ENCODE peak calls at places on chromosomes 1 and 21, in five cellular contexts. B, H, A, O and E are unnamed samples.

GRCh38 chr1:231584117-231584516 is 42.5 kb upstream of the DISC1 start:
- ATAC-seq in B (no peak), H (peak), A (peak), O (peak), E (no peak)

GRCh38 chr1:31300193-31300592 is 3.4 kb downstream of the ZCCHC17 start:
- ATAC-seq in O (no peak), A (no peak), H (no peak), B (no peak), E (no peak)

GRCh38 chr1:234961468-234962339 is 166.9 kb downstream of the TOMM20 start:
- ATAC-seq in O (no peak), A (peak), H (no peak), B (peak), E (no peak)

GRCh38 chr21:26162081-26162480 is 8.5 kb downstream of the APP start:
- ATAC-seq in H (peak), A (no peak), O (no peak), B (no peak), E (no peak)

GRCh38 chr1:99659755-99660210 is 13.9 kb downstream of the PALMD start:
- ATAC-seq in O (no peak), H (no peak), A (no peak), B (no peak), E (no peak)

GRCh38 chr1:12384836-12385456 is 155.1 kb downstream of the VPS13D start:
- ATAC-seq in O (no peak), B (no peak), A (no peak), H (no peak), E (no peak)

GRCh38 chr1:64986903-64987871 is 20.8 kb upstream of the JAK1 start:
- ATAC-seq in B (no peak), A (peak), O (peak), H (peak), E (peak)

GRCh38 chr21:34807881-34808568 is 139.2 kb downstream of the CLIC6 start:
- ATAC-seq in A (peak), H (no peak), O (peak), B (peak), E (peak)

GRCh38 chr1:159827102-159827490 is 423 bp downstream of the SLAMF8 start:
- ATAC-seq in B (no peak), A (no peak), H (no peak), O (no peak), E (no peak)

GRCh38 chr1:64265141-64265540 is 61.7 kb downstream of the UBE2U start:
- ATAC-seq in H (no peak), B (no peak), A (no peak), O (no peak), E (no peak)

GRCh38 chr1:247085310-247085709 is 6.7 kb upstream of the ZNF670 start:
- ATAC-seq in B (no peak), O (no peak), A (no peak), H (no peak), E (no peak)

GRCh38 chr1:175307160-175307559 is 114.6 kb upstream of the KIAA0040 start:
- ATAC-seq in O (no peak), B (no peak), A (peak), H (no peak), E (no peak)

GRCh38 chr1:38037481-38037939 is 9.1 kb downstream of the POU3F1 start:
- ATAC-seq in A (peak), O (peak), B (no peak), H (peak), E (no peak)

GRCh38 chr1:87689487-87689886 is 360.8 kb downstream of the LMO4 start:
- ATAC-seq in B (no peak), O (no peak), H (no peak), A (no peak), E (no peak)

GRCh38 chr1:26913754-26914619 is at the start of gene NR0B2:
- ATAC-seq in O (peak), A (no peak), B (peak), H (peak), E (no peak)

GRCh38 chr1:94316836-94317789 is 79.7 kb upstream of the ARHGAP29 start:
- ATAC-seq in B (no peak), A (no peak), H (peak), O (no peak), E (no peak)

GRCh38 chr1:26702680-26703038 is 6.8 kb downstream of the ARID1A start:
- ATAC-seq in O (no peak), H (no peak), B (no peak), A (peak), E (no peak)

GRCh38 chr1:229461032-229461668 is 27.3 kb upstream of the ACTA1 start:
- ATAC-seq in A (no peak), O (no peak), B (no peak), H (no peak), E (no peak)

GRCh38 chr1:98975113-98975512 is 29.5 kb downstream of the PLPPR5 start:
- ATAC-seq in A (no peak), H (no peak), O (no peak), B (no peak), E (no peak)

GRCh38 chr21:37136261-37136660 is 63.2 kb downstream of the TTC3 start:
- ATAC-seq in H (no peak), A (no peak), B (no peak), O (no peak), E (no peak)

GRCh38 chr1:10680487-10680886 is 116.0 kb downstream of the CASZ1 start:
- ATAC-seq in H (peak), A (no peak), B (peak), O (peak), E (no peak)

GRCh38 chr21:38716942-38717341 is 88.8 kb upstream of the ETS2 start:
- ATAC-seq in H (no peak), B (no peak), A (no peak), O (no peak), E (no peak)

GRCh38 chr1:115073298-115074087 is 15.8 kb downstream of the TSPAN2 start:
- ATAC-seq in B (no peak), H (no peak), A (peak), O (no peak), E (no peak)

GRCh38 chr1:15714438-15715136 is 21.5 kb upstream of the SLC25A34 start:
- ATAC-seq in B (peak), H (no peak), A (no peak), O (no peak), E (peak)

GRCh38 chr1:110188116-110188618 is 21.9 kb upstream of the KCNC4 start:
- ATAC-seq in A (no peak), H (no peak), B (no peak), O (no peak), E (peak)

GRCh38 chr1:159181328-159182024 is 10.1 kb downstream of the CADM3 start:
- ATAC-seq in B (no peak), O (no peak), H (no peak), A (no peak), E (no peak)

GRCh38 chr1:7707527-7707926 is 63.6 kb upstream of the VAMP3 start:
- ATAC-seq in B (no peak), O (no peak), H (no peak), A (no peak), E (no peak)

GRCh38 chr1:155648207-155649147 is 38.5 kb downstream of the MSTO1 start:
- ATAC-seq in H (peak), B (peak), A (peak), O (peak), E (peak)

GRCh38 chr21:36769051-36769867 is 70.3 kb downstream of the SIM2 start:
- ATAC-seq in H (no peak), A (no peak), O (no peak), B (no peak), E (no peak)

GRCh38 chr1:204725821-204726448 is 40.4 kb upstream of the LRRN2 start:
- ATAC-seq in B (no peak), H (peak), A (no peak), O (peak), E (no peak)

GRCh38 chr1:158087320-158087927 is 93.3 kb upstream of the CD1D start:
- ATAC-seq in H (peak), B (peak), A (peak), O (peak), E (peak)

GRCh38 chr1:109383087-109383779 is 14.5 kb downstream of the SORT1 start:
- ATAC-seq in A (no peak), B (no peak), H (peak), O (no peak), E (no peak)

GRCh38 chr1:21782868-21783678 is at the start of gene USP48:
- ATAC-seq in O (peak), H (peak), A (peak), B (peak), E (peak)
- TF ChIP-seq EP300 in O (peak), H (no peak), A (no peak), B (peak), E (no peak)

GRCh38 chr1:29387210-29387609 is 150.9 kb downstream of the PTPRU start:
- ATAC-seq in B (no peak), O (no peak), H (no peak), A (no peak), E (no peak)

GRCh38 chr1:29388884-29389283 is 152.6 kb downstream of the PTPRU start:
- ATAC-seq in H (no peak), A (no peak), B (no peak), O (peak), E (no peak)

GRCh38 chr1:29389533-29390041 is 153.3 kb downstream of the PTPRU start:
- ATAC-seq in H (no peak), A (no peak), O (no peak), B (no peak), E (no peak)

GRCh38 chr1:29390075-29390474 is 153.8 kb downstream of the PTPRU start:
- ATAC-seq in O (no peak), B (no peak), H (no peak), A (no peak), E (no peak)

GRCh38 chr1:29388170-29388569 is 151.8 kb downstream of the PTPRU start:
- ATAC-seq in B (no peak), A (no peak), O (no peak), H (no peak), E (no peak)
- TF ChIP-seq POLR2AphosphoS5 in B (no peak), A (no peak), O (no peak), H (no peak), E (no peak)

GRCh38 chr1:119316870-119317416 is 51.6 kb upstream of the HAO2 start:
- ATAC-seq in A (peak), O (peak), B (no peak), H (peak), E (no peak)
- TF ChIP-seq CTCF in A (peak), O (peak), B (no peak), H (peak), E (no peak)

DNA sequence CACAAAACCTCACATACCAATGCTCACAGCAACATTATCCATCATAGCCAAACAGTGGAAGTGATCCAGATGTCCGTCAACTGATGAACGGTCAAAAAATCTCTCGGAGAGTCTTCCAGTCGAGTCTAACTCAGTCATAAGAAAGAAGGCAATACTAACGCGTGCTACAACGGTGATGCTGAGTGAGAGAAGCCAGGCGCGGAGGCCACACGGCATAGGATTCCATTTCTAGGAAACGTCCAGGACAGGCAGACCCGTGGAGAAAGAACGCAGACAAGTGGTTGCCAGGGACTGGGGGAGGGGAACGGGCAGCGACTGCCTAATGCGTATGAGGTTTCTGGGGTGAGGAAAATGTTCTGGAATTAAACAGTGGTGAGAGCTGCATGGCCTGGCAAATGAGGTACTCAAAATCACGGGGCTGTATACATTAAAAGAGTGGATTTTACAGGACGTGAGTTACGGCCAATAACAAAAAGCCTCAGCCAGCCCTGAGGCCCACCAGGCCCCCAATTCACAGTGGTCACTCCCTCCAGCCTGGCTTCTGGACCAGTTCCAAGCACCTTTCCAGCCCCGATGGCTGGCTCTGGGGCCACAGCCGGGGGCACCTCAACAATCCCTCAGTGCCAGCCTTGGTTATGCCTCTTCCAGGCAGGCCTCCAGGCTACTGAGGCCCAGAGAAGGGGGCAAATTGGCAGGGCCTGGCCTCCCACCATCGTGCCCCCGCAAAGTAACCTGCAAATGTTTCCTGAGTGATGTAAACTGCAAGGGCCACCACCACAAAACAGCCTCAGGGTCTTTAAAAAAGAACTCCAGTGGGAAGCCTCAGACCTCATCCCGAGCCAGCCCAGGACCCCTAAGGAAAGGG is 3.4 kb downstream of the WNT9A start:
- ATAC-seq in O (no peak), A (no peak), H (no peak), B (no peak), E (peak)
- TF ChIP-seq EP300 in O (no peak), A (no peak), H (no peak), B (no peak), E (peak)

GRCh38 chr1:244710474-244711062 is 57.6 kb downstream of the DESI2 start:
- ATAC-seq in H (no peak), O (no peak), B (no peak), A (no peak), E (no peak)

GRCh38 chr1:244705268-244706234 is 52.6 kb downstream of the DESI2 start:
- ATAC-seq in H (no peak), B (no peak), O (peak), A (no peak), E (no peak)

GRCh38 chr1:244712669-244713068 is 59.7 kb downstream of the DESI2 start:
- ATAC-seq in H (no peak), A (peak), B (no peak), O (peak), E (no peak)

GRCh38 chr1:244709491-244710368 is 56.8 kb downstream of the DESI2 start:
- ATAC-seq in O (peak), H (peak), A (no peak), B (peak), E (no peak)

DNA sequence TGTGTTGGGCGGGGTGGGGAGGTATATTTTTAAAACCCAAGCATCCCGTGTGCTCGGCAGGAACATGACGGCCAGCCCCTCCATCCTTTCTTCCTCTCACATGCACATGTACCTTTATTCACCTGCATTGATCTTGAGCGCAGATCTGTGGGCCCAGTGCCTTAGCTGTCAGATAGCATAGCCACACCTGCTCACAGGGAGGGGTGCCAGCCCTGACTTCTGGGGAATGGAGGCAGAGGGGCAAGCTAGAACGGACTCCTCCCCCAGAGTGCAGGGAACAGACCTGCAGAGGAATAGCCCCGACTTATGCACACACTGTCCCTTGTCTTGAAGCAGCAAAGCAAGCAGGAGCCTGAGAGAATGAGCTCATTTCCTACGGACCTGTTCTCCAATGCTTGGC is 56.1 kb downstream of the DESI2 start:
- ATAC-seq in O (no peak), H (no peak), A (no peak), B (no peak), E (no peak)
- TF ChIP-seq POLR2AphosphoS5 in O (peak), H (no peak), A (no peak), B (no peak), E (no peak)

GRCh38 chr1:45934947-45935346 is 131.5 kb downstream of the MAST2 start:
- ATAC-seq in B (no peak), A (peak), H (no peak), O (no peak), E (no peak)

GRCh38 chr1:45929257-45929687 is 125.9 kb downstream of the MAST2 start:
- ATAC-seq in B (no peak), A (no peak), H (no peak), O (peak), E (peak)

GRCh38 chr1:45928486-45929205 is 125.2 kb downstream of the MAST2 start:
- ATAC-seq in B (no peak), H (no peak), A (no peak), O (peak), E (no peak)

GRCh38 chr1:45926302-45926701 is 122.9 kb downstream of the MAST2 start:
- ATAC-seq in B (no peak), O (no peak), H (no peak), A (no peak), E (no peak)

DNA sequence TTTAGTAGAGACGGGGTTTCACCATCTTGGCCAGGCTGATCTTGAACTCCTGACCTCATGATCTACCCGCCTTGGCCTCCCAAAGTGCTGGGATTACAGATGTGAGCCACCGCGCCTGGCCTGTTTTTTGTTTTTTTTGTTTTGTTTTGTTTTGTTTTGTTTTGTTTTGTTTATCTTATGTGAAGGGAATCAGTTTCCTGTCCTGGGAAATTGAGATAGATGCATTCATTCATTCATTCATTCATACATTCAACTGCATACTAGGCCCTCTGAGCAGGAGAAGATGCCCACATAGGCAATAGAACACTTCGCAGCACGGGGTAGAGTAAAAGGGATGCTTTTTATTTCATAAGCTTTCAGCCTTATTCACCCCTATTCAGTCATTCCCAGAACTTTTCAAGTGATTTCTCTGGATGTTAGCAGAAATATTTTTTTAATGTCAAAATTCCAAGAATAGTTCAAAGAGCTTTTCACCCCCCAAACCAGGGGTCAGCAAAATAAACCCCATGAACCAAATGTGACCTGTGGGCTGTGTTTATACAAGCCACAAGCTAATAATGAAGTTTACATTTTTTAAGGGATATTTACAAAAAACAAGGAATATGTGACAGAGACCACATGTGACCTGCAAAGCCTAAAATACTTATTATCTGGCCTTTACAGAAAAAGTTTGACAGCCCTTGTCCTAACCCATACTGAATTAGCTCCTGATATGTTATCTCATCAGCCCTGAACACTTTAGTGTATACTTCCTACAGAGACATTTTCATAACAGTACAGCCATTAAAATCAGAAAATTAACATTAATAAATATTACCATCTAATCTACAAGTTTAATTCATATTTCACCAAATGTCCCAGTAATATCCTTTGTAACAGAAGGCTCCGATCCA is 127.1 kb downstream of the MAST2 start:
- ATAC-seq in O (peak), B (no peak), H (no peak), A (no peak), E (no peak)
- TF ChIP-seq CTCF in O (no peak), B (no peak), H (no peak), A (no peak), E (no peak)

GRCh38 chr1:4957027-4957426 is 302.6 kb downstream of the AJAP1 start:
- ATAC-seq in A (no peak), O (no peak), B (no peak), H (no peak), E (no peak)
- TF ChIP-seq EP300 in A (no peak), O (no peak), B (no peak), H (no peak), E (no peak)

GRCh38 chr1:201115390-201115937 is 3.2 kb upstream of the CACNA1S start:
- ATAC-seq in H (no peak), O (no peak), A (no peak), B (no peak), E (no peak)

GRCh38 chr1:201116091-201116490 is 3.9 kb upstream of the CACNA1S start:
- ATAC-seq in O (no peak), B (no peak), H (no peak), A (no peak), E (no peak)

GRCh38 chr1:201113451-201114244 is 1.4 kb upstream of the CACNA1S start:
- ATAC-seq in H (no peak), B (no peak), A (no peak), O (no peak), E (no peak)

GRCh38 chr1:201112173-201112731 is at the start of gene CACNA1S:
- ATAC-seq in B (no peak), A (no peak), O (no peak), H (no peak), E (no peak)

GRCh38 chr1:201114245-201115131 is 2.3 kb upstream of the CACNA1S start:
- ATAC-seq in O (peak), H (peak), B (peak), A (peak), E (peak)
- TF ChIP-seq POLR2AphosphoS5 in O (no peak), H (no peak), B (no peak), A (no peak), E (peak)

GRCh38 chr21:45849651-45850050 is 131.9 kb upstream of the COL6A1 start:
- ATAC-seq in A (no peak), O (no peak), H (no peak), B (no peak), E (no peak)

GRCh38 chr21:45846373-45847160 is 135.0 kb upstream of the COL6A1 start:
- ATAC-seq in O (no peak), A (peak), B (no peak), H (no peak), E (peak)

GRCh38 chr21:45848805-45849204 is 132.8 kb upstream of the COL6A1 start:
- ATAC-seq in H (no peak), A (no peak), O (no peak), B (no peak), E (no peak)

GRCh38 chr21:45848352-45848751 is 133.2 kb upstream of the COL6A1 start:
- ATAC-seq in O (no peak), A (no peak), B (no peak), H (no peak), E (no peak)

GRCh38 chr21:45847870-45848269 is 133.7 kb upstream of the COL6A1 start:
- ATAC-seq in B (no peak), A (no peak), H (no peak), O (no peak), E (no peak)
- TF ChIP-seq CTCF in B (no peak), A (no peak), H (no peak), O (no peak), E (no peak)